ENCODE peak calls at places on chromosomes 2 and 18, in six cellular contexts. Q is thoracic aorta, K is fibroblast of villous mesenchyme, B is astrocyte, F is astrocyte of the spinal cord, D is PC-3. H is an unnamed sample.
A peak's percentile ranks its signal among the peaks of the same experiment; 100 is the strongest.

GRCh38 chr18:10771053-10771709 is 245.4 kb downstream of the NAPG start:
- DNase-seq in B (no peak), Q (no peak), F (peak; percentile 14), K (peak; percentile 45), D (no peak), H (peak; percentile 42)

GRCh38 chr18:75036941-75037516 is 171.9 kb downstream of the PTGR3 start:
- DNase-seq in K (peak; percentile 72), F (no peak), D (peak; percentile 65), Q (no peak), B (no peak), H (peak; percentile 7)

GRCh38 chr2:37742286-37742685 is 70.8 kb upstream of the CDC42EP3 start:
- DNase-seq in K (no peak), F (no peak), B (peak; percentile 47), D (peak; percentile 16), Q (no peak), H (peak; percentile 35)

GRCh38 chr2:43737097-43737854 is 36.6 kb upstream of the DYNC2LI1 start:
- DNase-seq in Q (peak; percentile 22), K (peak; percentile 68), B (peak; percentile 96), F (peak; percentile 81), D (peak; percentile 21), H (peak; percentile 84)

GRCh38 chr18:58416704-58417683 is 211.9 kb downstream of the ALPK2 start:
- DNase-seq in Q (no peak), D (peak; percentile 41), F (peak; percentile 78), B (peak; percentile 76), K (peak; percentile 41), H (peak; percentile 72)

GRCh38 chr2:161415041-161415440 is 1.1 kb upstream of the TBR1 start:
- DNase-seq in D (peak; percentile 31), Q (no peak), K (no peak), F (no peak), B (no peak), H (no peak)

GRCh38 chr2:85312404-85312803 is 15.4 kb downstream of the TGOLN2 start:
- DNase-seq in K (peak; percentile 49), D (peak; percentile 73), B (peak; percentile 79), Q (no peak), F (peak; percentile 73), H (peak; percentile 81)

GRCh38 chr18:51028201-51028805 is 1.7 kb upstream of the SMAD4 start:
- DNase-seq in D (peak; percentile 16), B (peak; percentile 32), K (no peak), Q (no peak), F (peak; percentile 72), H (no peak)

GRCh38 chr2:223725494-223725893 is 111.9 kb downstream of the AP1S3 start:
- DNase-seq in D (peak; percentile 96), Q (peak; percentile 70), K (peak; percentile 98), F (peak; percentile 97), B (peak; percentile 98), H (peak; percentile 99)

GRCh38 chr2:152693033-152693432 is 24.2 kb downstream of the PRPF40A start:
- DNase-seq in Q (no peak), B (no peak), D (no peak), F (no peak), K (no peak), H (no peak)

GRCh38 chr2:17539596-17539992 is 902 bp upstream of the VSNL1 start:
- DNase-seq in B (peak; percentile 70), Q (no peak), K (peak; percentile 26), D (no peak), F (peak; percentile 58), H (peak; percentile 18)

GRCh38 chr2:179096090-179096489 is 46.2 kb upstream of the CCDC141 start:
- DNase-seq in Q (no peak), K (no peak), F (no peak), B (no peak), D (no peak), H (no peak)

GRCh38 chr18:21448301-21448700 is 152.2 kb downstream of the ESCO1 start:
- DNase-seq in D (no peak), K (no peak), B (peak; percentile 49), F (peak; percentile 29), Q (no peak), H (no peak)

GRCh38 chr18:35777042-35777441 is 195.4 kb upstream of the RMP24 start:
- DNase-seq in Q (no peak), F (no peak), K (no peak), D (peak; percentile 5), B (no peak), H (no peak)

GRCh38 chr2:207423886-207424285 is 105.9 kb upstream of the CREB1 start:
- DNase-seq in B (peak; percentile 100), F (peak; percentile 96), K (peak; percentile 93), D (peak; percentile 23), Q (no peak), H (peak; percentile 84)

GRCh38 chr18:52442686-52443085 is 102.7 kb downstream of the DCC start:
- DNase-seq in F (no peak), Q (no peak), K (no peak), D (no peak), B (no peak), H (no peak)

GRCh38 chr2:18651842-18652774 is 62.7 kb upstream of the NT5C1B start:
- DNase-seq in Q (no peak), D (peak; percentile 30), B (peak; percentile 65), K (peak; percentile 51), F (peak; percentile 71), H (peak; percentile 39)

GRCh38 chr2:173193925-173194324 is 118.3 kb downstream of the MAP3K20 start:
- DNase-seq in K (peak; percentile 54), Q (no peak), F (peak; percentile 59), D (no peak), B (peak; percentile 65), H (no peak)

GRCh38 chr2:85699325-85699724 is 5.2 kb downstream of the GNLY start:
- DNase-seq in Q (no peak), D (no peak), B (no peak), F (no peak), K (no peak), H (no peak)

GRCh38 chr2:127046579-127046978 is 60.4 kb downstream of the BIN1 start:
- DNase-seq in B (no peak), Q (no peak), D (no peak), F (no peak), K (no peak), H (no peak)

DNA sequence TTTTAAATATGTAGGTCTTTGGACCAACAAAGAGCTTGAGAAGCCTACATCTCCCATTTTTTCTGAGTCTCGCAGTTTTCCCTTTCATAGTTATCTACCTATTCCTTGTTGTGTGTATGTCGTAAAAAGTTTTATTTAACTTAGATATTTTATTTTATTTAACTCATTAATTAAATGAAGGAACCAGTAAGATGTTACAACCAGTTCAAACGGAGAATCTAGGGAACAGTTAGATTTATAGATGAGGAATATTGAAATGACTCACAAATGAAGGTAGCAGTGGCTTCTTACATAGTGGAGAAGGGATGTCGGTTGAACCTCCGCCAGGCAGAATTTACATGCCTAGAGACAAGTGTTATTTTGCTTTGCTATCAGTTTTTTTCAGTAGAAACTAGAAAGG is 48.5 kb upstream of the ZNF638 start:
- DNase-seq in F (no peak), K (no peak), B (no peak), D (no peak), Q (no peak), H (no peak)
- TF ChIP-seq CTCF in F (no peak), K (no peak), B (no peak), D (no peak), Q (no peak), H (no peak)

DNA sequence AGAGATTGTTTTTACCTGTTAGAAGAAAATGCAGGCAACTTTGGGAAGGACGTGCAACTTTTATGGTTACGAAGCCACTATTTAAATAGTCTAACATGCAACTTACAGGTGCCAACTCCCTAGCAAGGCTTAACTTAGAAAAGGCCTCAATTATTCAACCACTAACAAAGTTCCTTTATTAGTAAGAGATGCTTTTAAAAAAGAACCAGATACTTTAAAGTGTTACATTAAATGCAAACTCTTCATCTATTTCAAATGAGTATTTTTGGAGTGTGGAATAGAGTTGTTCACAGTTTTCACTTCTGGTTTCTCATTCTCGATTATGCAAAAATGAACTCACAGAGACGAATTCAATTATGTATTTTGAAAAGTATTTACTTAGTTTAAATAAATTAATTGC is 51.7 kb downstream of the PELI1 start:
- DNase-seq in B (no peak), K (no peak), Q (no peak), D (no peak), F (no peak), H (no peak)
- H3K4me3 ChIP-seq in B (no peak overlapping the region), K (no peak overlapping the region), Q (no peak overlapping the region), D (no peak overlapping the region), F (no peak overlapping the region), H (no peak overlapping the region)

DNA sequence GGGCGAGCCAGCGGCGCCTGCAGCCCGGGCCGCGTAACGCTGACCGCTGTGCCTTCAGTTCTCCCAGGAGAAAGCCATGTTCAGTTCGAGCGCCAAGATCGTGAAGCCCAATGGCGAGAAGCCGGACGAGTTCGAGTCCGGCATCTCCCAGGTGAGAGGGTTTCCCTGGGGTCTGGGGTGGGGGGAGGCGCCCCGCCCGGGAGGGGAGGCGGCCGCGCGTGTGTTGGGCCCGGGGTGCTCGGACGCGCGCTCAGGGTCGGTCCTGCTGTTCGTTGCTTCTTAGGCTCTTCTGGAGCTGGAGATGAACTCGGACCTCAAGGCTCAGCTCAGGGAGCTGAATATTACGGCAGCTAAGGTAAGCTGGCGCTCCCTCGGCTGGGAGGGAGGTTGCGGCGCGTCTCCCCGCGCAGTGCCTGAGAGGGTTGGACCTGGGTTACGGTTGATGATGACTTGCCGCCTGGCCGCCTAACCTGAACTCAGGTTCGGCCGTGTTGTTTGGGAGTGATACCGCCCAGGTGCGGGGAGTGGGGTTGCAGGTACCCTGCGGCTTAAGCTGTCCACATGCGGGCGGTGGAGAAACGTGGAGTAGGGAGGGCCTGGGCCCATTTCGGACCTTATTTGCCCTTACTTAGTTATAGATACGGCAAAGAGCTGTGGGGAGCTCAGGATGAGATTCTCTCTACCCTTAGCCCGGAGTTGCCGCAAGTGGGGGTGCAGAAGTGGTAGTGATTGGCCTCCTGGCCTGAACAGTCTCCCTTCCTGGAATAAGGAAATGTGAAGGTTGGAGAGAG is 669 bp downstream of the RPS7 start:
- DNase-seq in Q (no peak), F (no peak), K (no peak), B (no peak), D (no peak), H (no peak)
- TF ChIP-seq CTCF in Q (no peak), F (no peak), K (no peak), B (no peak), D (no peak), H (no peak)

GRCh38 chr2:133817680-133818566 is 249.7 kb upstream of the NCKAP5 start:
- DNase-seq in F (peak; percentile 96), Q (no peak), B (peak; percentile 100), K (peak; percentile 93), D (peak; percentile 97), H (peak; percentile 96)
- H3K4me3 ChIP-seq in F (no peak overlapping the region), Q (no peak overlapping the region), B (no peak overlapping the region), K (no peak overlapping the region), D (no peak overlapping the region), H (no peak overlapping the region)

DNA sequence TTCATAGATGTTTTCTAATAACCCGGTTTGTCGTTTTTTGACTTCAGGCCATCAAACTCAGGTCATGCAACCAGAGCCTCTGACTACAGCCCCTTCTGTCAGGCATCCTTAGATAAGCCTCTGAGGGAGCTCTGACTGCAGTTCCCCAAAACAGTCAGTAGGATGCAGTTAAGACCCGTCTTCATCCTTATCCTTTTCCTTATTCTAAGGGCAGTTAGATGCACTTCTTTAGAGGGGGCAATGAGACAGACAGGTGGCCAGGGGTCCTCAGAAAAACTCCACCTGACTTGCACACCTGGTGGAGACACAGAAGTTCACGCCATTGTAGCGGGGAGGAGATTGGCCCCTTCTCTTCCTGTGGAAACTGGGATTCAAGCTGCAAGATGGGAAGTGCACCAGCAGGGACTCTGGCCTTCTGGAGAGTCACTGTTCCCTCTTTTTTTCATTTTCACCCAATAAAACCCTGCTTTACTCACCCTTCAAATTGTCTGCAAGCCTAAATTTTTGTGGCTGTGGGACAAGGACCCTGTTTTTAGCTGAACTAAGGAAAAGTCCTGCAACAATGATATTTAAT is 104.8 kb upstream of the TFPI start:
- DNase-seq in D (peak; percentile 51), Q (no peak), K (peak; percentile 43), B (peak; percentile 10), F (peak; percentile 33), H (peak; percentile 51)
- TF ChIP-seq CTCF in D (peak; percentile 63), Q (no peak), K (peak; percentile 69), B (peak; percentile 21), F (peak; percentile 57), H (peak; percentile 54)

H was measured in fibroblast of pulmonary artery.